ENCODE peak calls at places on chromosome 2, in six cellular contexts. Q is SK-N-SH, K is H1, E is K562, T is HepG2, R is GM12878. U is an unnamed sample.

GRCh38 chr2:118388771-118389170 is 300.5 kb downstream of the INSIG2 start:
- DNase-seq in Q (no peak), K (no peak), E (no peak), T (no peak), R (no peak), U (no peak)

GRCh38 chr2:53058526-53058925 is 709.1 kb upstream of the CHAC2 start:
- DNase-seq in Q (no peak), K (peak), E (no peak), T (no peak), R (no peak), U (no peak)

GRCh38 chr2:288002-288742 is at the start of gene ALKAL2:
- DNase-seq in Q (peak), K (no peak), E (no peak), T (no peak), R (no peak), U (no peak)

GRCh38 chr2:222430071-222430470 is 5.7 kb downstream of the SGPP2 start:
- DNase-seq in Q (no peak), K (no peak), E (no peak), T (no peak), R (no peak), U (no peak)

GRCh38 chr2:52968043-52968442 is 799.6 kb upstream of the CHAC2 start:
- DNase-seq in Q (no peak), K (no peak), E (no peak), T (no peak), R (no peak), U (no peak)

GRCh38 chr2:121664713-121665112 is 15.5 kb upstream of the CLASP1 start:
- DNase-seq in Q (no peak), K (no peak), E (no peak), T (no peak), R (no peak), U (no peak)

GRCh38 chr2:114160263-114161001 is 270.5 kb downstream of the ACTR3 start:
- DNase-seq in Q (no peak), K (no peak), E (no peak), T (peak), R (no peak), U (no peak)

GRCh38 chr2:40369619-40370397 is 82.1 kb downstream of the SLC8A1 start:
- DNase-seq in Q (no peak), K (no peak), E (no peak), T (no peak), R (no peak), U (no peak)

GRCh38 chr2:239269959-239270358 is 130.9 kb downstream of the HDAC4 start:
- DNase-seq in Q (no peak), K (no peak), E (no peak), T (no peak), R (no peak), U (no peak)

GRCh38 chr2:119323459-119323858 is 43.2 kb downstream of the C2orf76 start:
- DNase-seq in Q (no peak), K (no peak), E (no peak), T (no peak), R (no peak), U (no peak)

GRCh38 chr2:184783576-184783975 is 185.2 kb downstream of the ZNF804A start:
- DNase-seq in Q (no peak), K (no peak), E (no peak), T (no peak), R (no peak), U (no peak)

GRCh38 chr2:46379213-46380037 is 82.2 kb downstream of the EPAS1 start:
- DNase-seq in Q (no peak), K (no peak), E (no peak), T (no peak), R (no peak), U (no peak)

GRCh38 chr2:230901006-230901405 is 24.0 kb downstream of the GPR55 start:
- DNase-seq in Q (no peak), K (no peak), E (no peak), T (no peak), R (no peak), U (no peak)

GRCh38 chr2:49831698-49832367 is 677.5 kb upstream of the FSHR start:
- DNase-seq in Q (no peak), K (no peak), E (no peak), T (no peak), R (no peak), U (no peak)
- TF ChIP-seq GABPA in Q (no peak), K (no peak), E (no peak), T (no peak), R (no peak), U (no peak)

GRCh38 chr2:159200498-159200897 is 86.0 kb downstream of the WDSUB1 start:
- DNase-seq in Q (no peak), K (no peak), E (no peak), T (no peak), R (no peak), U (no peak)

GRCh38 chr2:159199236-159199635 is 87.3 kb downstream of the WDSUB1 start:
- DNase-seq in Q (no peak), K (no peak), E (no peak), T (no peak), R (no peak), U (no peak)

GRCh38 chr2:159199751-159200465 is 86.6 kb downstream of the WDSUB1 start:
- DNase-seq in Q (no peak), K (no peak), E (no peak), T (no peak), R (no peak), U (no peak)

GRCh38 chr2:159202568-159203071 is 83.9 kb downstream of the WDSUB1 start:
- DNase-seq in Q (no peak), K (no peak), E (no peak), T (peak), R (no peak), U (no peak)

DNA sequence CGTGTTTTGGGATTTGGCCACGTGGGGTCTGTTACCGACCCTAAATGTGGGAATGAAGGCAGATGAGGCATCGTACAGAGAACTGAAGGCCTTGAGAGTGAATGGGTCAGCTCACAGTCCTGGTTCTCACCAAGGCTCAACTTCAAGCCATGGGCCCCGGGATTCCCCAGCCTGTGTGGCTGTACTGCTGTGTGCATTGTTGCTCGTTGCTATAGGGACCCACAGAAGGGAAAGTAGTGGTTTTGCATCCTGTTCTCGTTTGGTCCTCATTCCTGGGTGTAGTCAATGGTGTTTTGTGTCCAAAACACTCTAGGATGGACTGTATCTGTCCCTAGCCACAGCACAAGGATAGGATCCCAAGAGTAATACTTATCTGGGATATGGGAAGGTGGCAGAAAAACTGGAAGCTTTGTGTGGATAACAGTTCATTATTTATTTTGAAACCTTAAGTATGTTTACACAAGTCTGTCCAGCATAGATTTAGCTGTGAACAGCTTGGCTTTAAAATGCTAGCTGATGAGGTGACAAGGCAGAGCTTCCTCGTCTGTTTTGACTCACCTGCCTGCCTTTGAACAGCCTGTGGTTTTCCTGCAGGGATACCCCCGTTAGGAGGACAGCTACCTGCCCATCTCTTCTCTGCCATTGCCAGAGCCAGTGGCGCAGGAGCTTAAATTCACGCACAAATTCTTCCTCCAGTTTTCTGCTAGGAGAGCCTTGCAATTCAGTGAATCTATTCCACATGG is 85.0 kb downstream of the WDSUB1 start:
- DNase-seq in Q (no peak), K (no peak), E (no peak), T (no peak), R (peak), U (no peak)
- H3K27ac ChIP-seq in Q (no peak), K (no peak), E (no peak), T (no peak), R (peak), U (no peak)

DNA sequence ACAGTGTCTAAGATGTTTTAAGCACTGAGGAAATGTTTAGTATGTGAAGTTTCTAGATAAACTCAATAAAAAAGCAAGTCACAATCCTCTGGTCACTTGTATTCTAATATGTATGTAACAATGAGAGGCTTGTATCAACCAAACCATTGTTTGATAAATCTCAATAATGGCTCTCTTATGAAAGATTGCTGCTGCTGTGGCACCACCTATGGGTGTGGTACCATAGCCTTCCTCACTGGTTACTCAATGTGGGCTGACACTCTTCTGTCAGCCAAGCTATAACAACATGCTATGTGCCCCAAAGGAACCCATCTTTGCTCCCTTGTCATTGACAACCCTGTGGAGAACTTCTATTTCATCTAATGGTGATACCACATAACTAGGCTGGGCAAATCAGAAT is 12.6 kb upstream of the RAB1A start:
- DNase-seq in Q (no peak), K (no peak), E (no peak), T (no peak), R (no peak), U (no peak)
- TF ChIP-seq GABPA in Q (no peak), K (no peak), E (no peak), T (no peak), R (no peak), U (no peak)

GRCh38 chr2:28415010-28415409 is 22.4 kb downstream of the FOSL2 start:
- DNase-seq in Q (no peak), K (no peak), E (no peak), T (no peak), R (no peak), U (no peak)

GRCh38 chr2:28413896-28414290 is 21.2 kb downstream of the FOSL2 start:
- DNase-seq in Q (no peak), K (no peak), E (no peak), T (no peak), R (no peak), U (no peak)

GRCh38 chr2:28414583-28414982 is 21.9 kb downstream of the FOSL2 start:
- DNase-seq in Q (no peak), K (no peak), E (no peak), T (no peak), R (no peak), U (no peak)

GRCh38 chr2:28413152-28413895 is 20.7 kb downstream of the FOSL2 start:
- DNase-seq in Q (no peak), K (no peak), E (no peak), T (no peak), R (no peak), U (no peak)

DNA sequence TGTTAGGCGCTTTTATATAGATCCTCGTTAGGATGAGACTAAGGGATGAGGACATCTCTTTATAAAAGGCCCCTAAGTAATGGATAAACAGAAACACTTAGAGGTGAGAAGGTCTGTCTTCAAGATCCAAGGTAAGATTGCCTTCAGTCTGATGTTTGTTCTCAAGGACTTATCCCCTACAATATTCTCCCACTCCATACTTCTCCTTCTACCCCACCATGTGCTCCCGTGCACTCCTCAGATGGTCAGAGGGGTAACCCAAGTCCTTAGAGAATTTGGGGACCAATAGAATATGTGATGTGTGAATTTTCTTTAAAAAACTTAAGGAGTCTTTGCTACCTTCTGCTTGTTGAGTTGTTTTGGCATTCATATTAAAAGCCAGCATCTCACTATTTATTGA is 23.1 kb downstream of the FOSL2 start:
- DNase-seq in Q (no peak), K (no peak), E (no peak), T (no peak), R (no peak), U (no peak)
- H3K27ac ChIP-seq in Q (no peak), K (no peak), E (no peak), T (no peak), R (no peak), U (no peak)

GRCh38 chr2:137205324-137205723 is 440.0 kb downstream of the THSD7B start:
- DNase-seq in Q (no peak), K (no peak), E (no peak), T (no peak), R (no peak), U (no peak)

GRCh38 chr2:137207030-137207429 is 441.7 kb downstream of the THSD7B start:
- DNase-seq in Q (no peak), K (no peak), E (no peak), T (no peak), R (no peak), U (no peak)

GRCh38 chr2:137206064-137206463 is 440.7 kb downstream of the THSD7B start:
- DNase-seq in Q (no peak), K (no peak), E (no peak), T (no peak), R (no peak), U (no peak)

GRCh38 chr2:137210039-137210438 is 444.7 kb downstream of the THSD7B start:
- DNase-seq in Q (no peak), K (no peak), E (no peak), T (no peak), R (no peak), U (no peak)

DNA sequence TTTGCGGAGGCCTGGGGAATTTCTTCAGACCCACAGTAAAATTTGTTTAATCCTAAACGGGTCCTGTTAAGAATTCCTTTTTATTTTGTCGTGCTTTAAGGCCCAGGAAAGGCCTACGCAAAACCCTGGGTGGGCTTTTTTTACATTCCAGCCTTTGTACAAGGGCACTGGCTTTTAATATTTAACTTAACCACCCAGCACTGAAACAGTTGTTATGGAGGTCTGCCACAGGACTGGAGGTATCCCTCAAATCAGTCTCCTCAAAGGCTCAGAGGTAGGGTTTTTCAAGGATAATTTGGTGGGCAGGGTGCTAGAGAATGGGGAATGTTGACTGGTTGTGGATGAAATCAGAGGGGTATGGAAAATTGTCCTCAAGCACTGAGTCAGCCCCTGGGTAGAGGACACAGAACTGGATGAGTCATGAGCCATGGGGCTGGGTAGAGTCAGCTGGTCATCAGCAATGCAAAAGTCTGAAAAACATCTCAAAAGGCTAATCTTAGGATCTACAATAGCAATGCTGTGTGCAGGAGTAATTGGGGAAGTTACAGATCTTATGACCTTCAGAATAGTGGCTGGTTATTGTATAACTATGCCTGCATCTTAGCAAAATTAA is 443.1 kb downstream of the THSD7B start:
- DNase-seq in Q (no peak), K (no peak), E (no peak), T (peak), R (no peak), U (no peak)
- TF ChIP-seq GABPA in Q (no peak), K (no peak), E (no peak), T (no peak), R (no peak), U (no peak)

DNA sequence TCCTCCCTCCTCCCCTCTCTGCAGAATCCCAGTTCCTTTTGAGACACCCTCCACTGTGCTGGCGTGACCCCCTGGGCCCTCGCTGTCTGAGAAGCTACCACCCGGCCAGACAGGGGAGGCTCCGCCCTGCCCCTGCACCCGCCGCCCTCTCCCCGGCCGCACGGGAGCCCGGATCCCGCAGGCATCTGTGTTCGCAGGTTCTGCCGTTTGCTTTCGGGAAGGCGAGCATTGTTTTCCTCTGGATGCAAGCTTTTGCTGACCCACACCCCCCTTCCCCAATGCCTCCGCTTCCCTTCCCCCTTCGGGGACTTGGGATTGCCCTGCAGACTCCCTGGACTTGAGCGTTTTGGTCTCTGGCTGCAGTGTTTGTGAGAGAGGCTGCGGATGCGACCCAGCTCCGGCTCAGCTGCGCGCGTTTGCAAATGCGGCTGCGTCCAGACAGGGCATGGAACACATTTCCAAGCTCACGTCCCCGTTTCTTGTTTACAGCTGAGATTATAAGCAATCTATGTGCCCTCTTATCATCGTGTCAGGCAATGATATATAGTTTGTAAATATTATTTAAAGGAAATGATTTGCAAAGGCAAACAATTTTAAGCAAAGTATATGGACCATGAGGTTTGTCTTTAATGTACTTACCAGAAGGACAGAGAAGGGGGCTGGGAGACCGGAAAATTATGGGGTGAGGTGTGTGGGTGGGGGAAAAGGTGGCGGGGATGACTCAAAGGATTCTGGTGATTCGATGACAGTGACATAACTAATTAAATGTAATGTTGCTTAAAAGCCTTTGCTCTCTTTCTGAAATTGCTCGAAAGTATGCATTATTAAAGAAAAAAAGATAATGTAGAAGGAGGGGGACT is 631.8 kb downstream of the NYAP2 start:
- DNase-seq in Q (peak), K (peak), E (no peak), T (peak), R (no peak), U (peak)
- H3K27ac ChIP-seq in Q (peak), K (peak), E (no peak), T (peak), R (no peak), U (peak)

DNA sequence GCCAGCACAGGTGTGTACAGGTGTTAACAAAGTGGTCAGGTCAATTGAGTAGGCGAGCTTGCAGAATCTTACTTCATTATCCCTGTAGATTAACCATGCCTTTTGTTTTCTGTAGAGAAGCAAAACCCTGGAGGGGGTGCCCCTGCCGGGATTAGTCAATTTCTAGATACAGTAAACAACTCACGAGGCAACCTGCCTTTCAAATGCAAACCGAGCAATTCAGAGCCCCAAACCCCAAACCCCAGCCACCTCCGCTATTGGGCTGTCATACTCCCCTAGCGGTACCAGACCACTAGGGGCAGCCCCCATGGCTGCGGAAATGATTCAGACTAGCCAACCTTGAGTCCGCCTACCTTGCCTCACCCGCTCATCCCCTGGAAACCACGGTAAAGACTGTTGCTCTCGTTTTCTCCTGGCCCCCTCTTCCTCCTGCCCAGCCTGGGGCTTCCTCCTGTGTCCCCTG is 61.4 kb upstream of the KIF5C start:
- DNase-seq in Q (peak), K (peak), E (peak), T (no peak), R (peak), U (no peak)
- TF ChIP-seq GABPA in Q (no peak), K (no peak), E (no peak), T (no peak), R (no peak), U (no peak)

GRCh38 chr2:3291750-3292149 is 85.9 kb downstream of the EIPR1 start:
- DNase-seq in Q (peak), K (no peak), E (no peak), T (no peak), R (no peak), U (no peak)

GRCh38 chr2:3291113-3291512 is 86.5 kb downstream of the EIPR1 start:
- DNase-seq in Q (no peak), K (no peak), E (no peak), T (no peak), R (no peak), U (no peak)

GRCh38 chr2:3289971-3290370 is 87.6 kb downstream of the EIPR1 start:
- DNase-seq in Q (peak), K (no peak), E (no peak), T (no peak), R (no peak), U (no peak)

GRCh38 chr2:3289526-3289925 is 88.1 kb downstream of the EIPR1 start:
- DNase-seq in Q (peak), K (no peak), E (no peak), T (no peak), R (no peak), U (no peak)

GRCh38 chr2:3290655-3291054 is 87.0 kb downstream of the EIPR1 start:
- DNase-seq in Q (peak), K (no peak), E (no peak), T (no peak), R (no peak), U (no peak)
- H3K27ac ChIP-seq in Q (peak), K (no peak), E (no peak), T (no peak), R (no peak), U (no peak)

GRCh38 chr2:20410556-20411277 is 36.2 kb upstream of the RHOB start:
- DNase-seq in Q (no peak), K (no peak), E (no peak), T (no peak), R (no peak), U (no peak)
- TF ChIP-seq GABPA in Q (no peak), K (no peak), E (no peak), T (no peak), R (no peak), U (no peak)

GRCh38 chr2:240759454-240759853 is 60.6 kb downstream of the KIF1A start:
- DNase-seq in Q (no peak), K (no peak), E (no peak), T (no peak), R (peak), U (no peak)
- H3K27ac ChIP-seq in Q (no peak), K (no peak), E (no peak), T (no peak), R (no peak), U (no peak)

U was measured in HL-60.